ENCODE peak calls at places on chromosomes 12 and 14, in eight cellular contexts. U is sigmoid colon, R is transverse colon, V is IMR-90, Z is body of pancreas, K is upper lobe of left lung, G is ovary, F is HepG2. W is an unnamed sample. For H3K4me1, the result is how much of the 10 kb centered on the place peaks cover.

GRCh38 chr14:23052182-23052623 is 5.1 kb downstream of the CDH24 start:
- DNase-seq in K (peak), R (no peak), V (no peak), U (no peak), Z (peak), F (peak), G (no peak), W (peak)

GRCh38 chr12:105067511-105068031 is 16.7 kb downstream of the ALDH1L2 start:
- DNase-seq in Z (no peak), R (no peak), U (no peak), K (no peak), V (peak), G (no peak), F (no peak), W (no peak)

GRCh38 chr14:97336179-97336578 is 539.0 kb downstream of the VRK1 start:
- DNase-seq in F (no peak), V (no peak), R (no peak), Z (no peak), U (no peak), K (no peak), G (no peak), W (no peak)

GRCh38 chr12:26229910-26230309 is 34.5 kb downstream of the SSPN start:
- DNase-seq in K (no peak), U (no peak), Z (no peak), G (no peak), R (no peak), V (no peak), F (no peak), W (no peak)

GRCh38 chr12:40226652-40227051 is 1.9 kb downstream of the LRRK2 start:
- DNase-seq in F (no peak), G (peak), V (peak), U (peak), R (peak), Z (peak), K (no peak), W (peak)

GRCh38 chr14:23579311-23579630 is 681 bp upstream of the JPH4 start:
- DNase-seq in U (peak), F (peak), Z (no peak), R (no peak), G (peak), K (no peak), V (no peak), W (no peak)

GRCh38 chr12:29164477-29165163 is 15.5 kb downstream of the FAR2 start:
- DNase-seq in U (no peak), Z (no peak), K (no peak), R (no peak), G (no peak), F (no peak), V (peak), W (no peak)

GRCh38 chr12:64256166-64256800 is 34.2 kb upstream of the KICS2 start:
- DNase-seq in V (peak), F (peak), R (no peak), U (no peak), Z (no peak), K (no peak), G (no peak), W (no peak)

GRCh38 chr12:4268549-4269181 is 4.9 kb upstream of the CCND2 start:
- DNase-seq in G (no peak), Z (no peak), V (no peak), U (no peak), R (no peak), K (no peak), F (no peak), W (no peak)

GRCh38 chr14:102694530-102695171 is 82.6 kb upstream of the TRAF3 start:
- DNase-seq in V (peak), F (peak), U (peak), G (peak), Z (peak), K (no peak), R (peak), W (peak)
- H3K4me1 ChIP-seq in V (under half), F (half or more), U (under half), G (under half), Z (under half), K (under half), R (under half), W (under half)

GRCh38 chr12:12560587-12561304 is 1.9 kb downstream of the DUSP16 start:
- DNase-seq in G (peak), U (peak), V (peak), F (peak), Z (peak), K (no peak), R (peak), W (peak)
- TF ChIP-seq POLR2A in G (peak), U (peak), V (no peak), F (peak), Z (peak), K (no peak), R (peak), W (no peak)

GRCh38 chr12:89883630-89884364 is 175.2 kb upstream of the ATP2B1 start:
- DNase-seq in Z (no peak), F (no peak), V (peak), R (no peak), G (no peak), U (no peak), K (no peak), W (no peak)
- H3K4me1 ChIP-seq in Z (under half), F (under half), V (under half), R (under half), G (under half), U (under half), K (under half), W (under half)

DNA sequence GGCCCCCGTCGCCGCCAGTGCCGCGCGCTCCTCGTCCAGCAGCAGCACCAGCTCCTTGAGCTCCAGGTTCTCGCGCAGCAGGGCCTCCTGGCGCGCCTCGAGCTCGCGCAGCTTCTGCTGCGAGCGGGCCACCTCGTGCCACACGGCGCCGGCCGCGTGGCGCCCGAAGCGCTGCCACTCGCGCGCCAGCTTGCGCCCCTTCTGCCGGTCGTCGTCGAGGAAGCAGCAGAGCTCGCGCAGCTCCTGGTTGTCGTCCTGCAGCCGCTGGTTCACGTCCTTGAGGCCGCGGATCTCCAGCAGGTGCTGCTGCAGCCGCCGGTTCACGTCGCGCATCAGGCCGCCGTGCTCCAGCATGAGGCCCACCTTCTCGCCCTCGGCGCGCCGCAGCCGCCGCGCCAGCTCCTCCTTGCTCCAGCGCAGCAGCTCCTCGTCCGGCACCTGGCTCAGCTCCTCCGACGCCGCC is 505 bp downstream of the CCDC85C start:
- DNase-seq in F (no peak), V (peak), K (peak), R (peak), U (no peak), G (peak), Z (peak), W (peak)
- TF ChIP-seq POLR2A in F (no peak), V (no peak), K (no peak), R (no peak), U (no peak), G (no peak), Z (no peak), W (no peak)

GRCh38 chr14:68408680-68409079 is 384.2 kb downstream of the ZFP36L1 start:
- DNase-seq in R (no peak), K (no peak), V (peak), G (no peak), U (no peak), Z (no peak), F (no peak), W (no peak)

GRCh38 chr14:68405959-68406358 is 386.9 kb downstream of the ZFP36L1 start:
- DNase-seq in U (no peak), F (no peak), V (peak), K (no peak), R (no peak), G (no peak), Z (no peak), W (no peak)

GRCh38 chr14:68409355-68409754 is 383.5 kb downstream of the ZFP36L1 start:
- DNase-seq in G (no peak), F (no peak), R (no peak), U (no peak), K (no peak), V (no peak), Z (no peak), W (no peak)

GRCh38 chr14:68407275-68407674 is 385.6 kb downstream of the ZFP36L1 start:
- DNase-seq in G (no peak), V (peak), U (no peak), R (no peak), Z (no peak), F (no peak), K (no peak), W (no peak)

DNA sequence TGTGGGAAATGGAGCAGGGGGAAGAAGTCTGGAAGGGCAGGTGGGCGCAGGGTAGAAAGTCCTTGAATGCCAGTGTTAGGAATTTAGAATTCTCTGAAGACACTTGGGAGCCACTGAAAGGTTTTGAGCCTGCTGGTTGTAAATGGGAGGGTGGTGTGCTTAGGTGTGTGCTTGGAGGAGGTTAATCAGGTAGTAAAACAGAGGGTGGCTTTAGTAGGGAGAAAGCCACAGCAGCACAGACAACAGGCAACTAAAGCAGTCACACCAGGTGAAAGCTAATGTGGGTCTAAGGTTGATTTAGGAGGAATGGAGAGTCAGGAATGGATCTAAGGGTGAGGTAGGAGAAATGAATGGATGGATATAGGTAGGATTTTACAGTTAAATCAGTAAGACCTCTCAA is 385.0 kb downstream of the ZFP36L1 start:
- DNase-seq in G (no peak), R (peak), V (no peak), Z (no peak), F (no peak), K (no peak), U (no peak), W (no peak)
- H3K4me1 ChIP-seq in G (under half), R (under half), V (under half), Z (under half), F (under half), K (under half), U (under half), W (under half)

GRCh38 chr12:44763021-44763420 is 113.1 kb downstream of the NELL2 start:
- DNase-seq in G (no peak), F (no peak), V (no peak), U (no peak), R (no peak), Z (no peak), K (no peak), W (no peak)
- TF ChIP-seq POLR2A in G (no peak), F (no peak), V (no peak), U (no peak), R (no peak), Z (no peak), K (no peak), W (no peak)

GRCh38 chr14:73728106-73729014 is 14.2 kb upstream of the PNMA1 start:
- DNase-seq in Z (peak), F (peak), G (peak), V (peak), K (no peak), U (peak), R (peak), W (peak)
- H3K4me1 ChIP-seq in Z (under half), F (under half), G (under half), V (under half), K (under half), U (under half), R (half or more), W (half or more)

GRCh38 chr14:64391113-64391725 is 3.1 kb downstream of the MTHFD1 start:
- DNase-seq in Z (no peak), K (no peak), F (no peak), U (no peak), G (no peak), V (no peak), R (no peak), W (no peak)

GRCh38 chr14:64387232-64387737 is 868 bp upstream of the MTHFD1 start:
- DNase-seq in U (no peak), V (peak), G (no peak), Z (no peak), F (peak), R (no peak), K (no peak), W (peak)

GRCh38 chr14:64388533-64389243 is 535 bp downstream of the MTHFD1 start:
- DNase-seq in Z (peak), K (no peak), F (peak), V (peak), G (no peak), U (no peak), R (peak), W (peak)

GRCh38 chr14:64391986-64392385 is 3.8 kb downstream of the MTHFD1 start:
- DNase-seq in Z (no peak), V (no peak), F (no peak), G (no peak), R (no peak), K (no peak), U (peak), W (no peak)

DNA sequence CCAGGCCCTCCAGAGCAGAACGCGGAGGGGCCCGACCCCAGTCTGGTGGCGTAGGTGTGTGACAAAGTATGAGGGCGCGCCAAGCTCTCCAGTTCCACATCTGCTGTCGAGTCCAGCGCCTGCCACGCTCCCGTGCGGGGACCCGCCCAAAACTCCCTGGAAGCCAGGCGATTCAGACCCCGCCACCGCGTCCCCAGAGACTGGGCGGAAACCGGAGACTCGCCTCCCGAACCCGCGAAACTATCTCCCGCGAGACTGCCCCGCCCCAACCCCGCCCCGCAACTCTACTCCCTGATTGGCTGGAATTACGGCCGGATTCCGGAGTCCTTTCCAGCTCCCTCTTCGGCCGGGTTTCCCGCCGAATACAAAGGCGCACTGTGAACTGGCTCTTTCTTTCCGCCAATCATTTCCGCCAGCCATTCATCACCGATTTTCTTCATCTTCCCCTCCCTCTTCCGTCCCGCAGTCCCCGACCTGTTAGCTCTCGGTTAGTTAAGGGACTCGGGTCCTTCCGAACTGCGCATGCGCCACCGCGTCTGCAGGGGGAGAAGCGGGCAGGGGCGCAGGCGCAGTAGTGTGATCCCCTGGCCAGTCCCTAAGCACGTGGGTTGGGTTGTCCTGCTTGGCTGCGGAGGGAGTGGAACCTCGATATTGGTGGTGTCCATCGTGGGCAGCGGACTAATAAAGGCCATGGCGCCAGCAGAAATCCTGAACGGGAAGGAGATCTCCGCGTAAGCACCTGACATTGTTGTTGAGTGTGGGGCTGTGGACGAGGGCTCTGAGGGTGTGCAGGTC is at the start of gene MTHFD1:
- DNase-seq in G (peak), F (peak), K (peak), Z (peak), U (peak), R (peak), V (peak), W (peak)
- TF ChIP-seq POLR2A in G (no peak), F (peak), K (peak), Z (peak), U (peak), R (peak), V (peak), W (no peak)

GRCh38 chr12:71666259-71666658 is 2.2 kb downstream of the THAP2 start:
- DNase-seq in G (no peak), V (no peak), R (no peak), Z (no peak), U (no peak), K (no peak), F (no peak), W (no peak)
- H3K4me1 ChIP-seq in G (under half), V (under half), R (under half), Z (under half), U (under half), K (under half), F (under half), W (under half)

GRCh38 chr12:6141048-6141447 is 16.6 kb upstream of the VWF start:
- DNase-seq in R (no peak), Z (no peak), U (no peak), V (peak), G (no peak), K (no peak), F (no peak), W (no peak)
- TF ChIP-seq POLR2A in R (no peak), Z (no peak), U (no peak), V (no peak), G (no peak), K (no peak), F (no peak), W (no peak)

W was measured in testis.